ENCODE peak calls at places on chromosomes 4 and X, in eight cellular contexts. G is mesenchymal stem cell; C is lung; Q is HepG2; X is activated CD8-positive, alpha-beta memory T cell treated with anti-CD3 and anti-CD28 coated beads for 1 hour; A is posterior cingulate gyrus; U is foreskin melanocyte; D is HFF-Myc. V is an unnamed sample.

GRCh38 chr4:1300466-1301455 is 11.1 kb downstream of the MAEA start:
- DNase-seq in D (no peak), C (peak; percentile 72), Q (no peak), A (peak; percentile 56), X (no peak), U (no peak), G (peak; percentile 86), V (peak; percentile 98)

GRCh38 chr4:27568236-27568951 is 707.8 kb downstream of the STIM2 start:
- DNase-seq in C (no peak), A (no peak), D (no peak), U (no peak), X (no peak), G (no peak), Q (no peak), V (no peak)

GRCh38 chr4:13329340-13329850 is 154.7 kb downstream of the RAB28 start:
- DNase-seq in Q (no peak), D (no peak), U (peak; percentile 61), G (no peak), C (no peak), A (no peak), X (no peak), V (no peak)

GRCh38 chr4:153181293-153182080 is 22.8 kb upstream of the TRIM2 start:
- DNase-seq in A (no peak), G (peak; percentile 28), C (no peak), U (peak; percentile 44), X (no peak), Q (no peak), D (no peak), V (no peak)

GRCh38 chr4:82698412-82698811 is 100.2 kb downstream of the SCD5 start:
- DNase-seq in G (no peak), U (no peak), X (no peak), C (no peak), A (no peak), Q (no peak), D (no peak), V (no peak)

GRCh38 chr4:26342328-26343040 is 21.7 kb downstream of the RBPJ start:
- DNase-seq in X (no peak), C (no peak), A (no peak), D (peak; percentile 65), G (peak; percentile 90), Q (peak; percentile 9), U (peak; percentile 54), V (peak; percentile 95)

GRCh38 chr4:44869222-44869882 is 143.0 kb upstream of the GNPDA2 start:
- DNase-seq in U (no peak), Q (no peak), X (no peak), D (no peak), G (no peak), C (no peak), A (no peak), V (no peak)

GRCh38 chrX:95536661-95537060 is 1148.0 kb upstream of the DIAPH2 start:
- DNase-seq in C (no peak), X (no peak), G (no peak), A (no peak), U (no peak), Q (no peak), D (no peak), V (no peak)

GRCh38 chr4:184538023-184538599 is 63.8 kb upstream of the IRF2 start:
- DNase-seq in G (peak; percentile 92), C (peak; percentile 87), Q (peak; percentile 85), U (peak; percentile 88), A (peak; percentile 82), X (peak; percentile 31), D (peak; percentile 82), V (peak; percentile 88)

V was measured in amniotic epithelial cell.